ENCODE peak calls at places on chromosomes 3 and 15, in six cellular contexts. P is B cell; M is CD8-positive, alpha-beta T cell; Y is foreskin fibroblast; J is GM13977; A is thoracic aorta. I is an unnamed sample.

GRCh38 chr3:54917862-54918261 is 10.0 kb downstream of the LRTM1 start:
- DNase-seq in P (no peak), M (no peak), Y (no peak), J (no peak), A (no peak), I (no peak)

GRCh38 chr15:45023659-45024320 is 795 bp downstream of the SORD start:
- DNase-seq in P (no peak), M (no peak), Y (peak), J (no peak), A (no peak), I (no peak)

GRCh38 chr3:197736010-197736490 is 654 bp downstream of the RUBCN start:
- DNase-seq in P (peak), M (no peak), Y (no peak), J (peak), A (no peak), I (no peak)

GRCh38 chr15:39744334-39745103 is 38.1 kb downstream of the FSIP1 start:
- DNase-seq in P (no peak), M (no peak), Y (no peak), J (no peak), A (no peak), I (no peak)

GRCh38 chr3:186847437-186847836 is 4.9 kb downstream of the ADIPOQ start:
- DNase-seq in P (no peak), M (no peak), Y (no peak), J (no peak), A (no peak), I (no peak)

GRCh38 chr3:186589115-186589514 is 18.6 kb downstream of the DNAJB11 start:
- DNase-seq in P (no peak), M (no peak), Y (peak), J (no peak), A (no peak), I (no peak)

GRCh38 chr3:112793311-112794081 is 53.2 kb downstream of the CD200R1L start:
- DNase-seq in P (no peak), M (no peak), Y (no peak), J (no peak), A (no peak), I (no peak)

GRCh38 chr3:69646287-69647067 is 92.8 kb upstream of the MITF start:
- DNase-seq in P (no peak), M (no peak), Y (no peak), J (no peak), A (no peak), I (no peak)

GRCh38 chr3:66989860-66990696 is 8.0 kb upstream of the KBTBD8 start:
- DNase-seq in P (peak), M (no peak), Y (no peak), J (peak), A (no peak), I (no peak)

GRCh38 chr15:29844290-29844903 is 22.1 kb upstream of the TJP1 start:
- DNase-seq in P (no peak), M (no peak), Y (peak), J (no peak), A (no peak), I (no peak)

GRCh38 chr3:42292009-42292408 is 26.0 kb upstream of the CCK start:
- DNase-seq in P (no peak), M (no peak), Y (no peak), J (no peak), A (no peak), I (no peak)

GRCh38 chr3:125401402-125401801 is 26.3 kb upstream of the ZNF148 start:
- DNase-seq in P (no peak), M (no peak), Y (peak), J (no peak), A (no peak), I (no peak)

GRCh38 chr3:186953011-186953487 is 22.7 kb downstream of the ST6GAL1 start:
- DNase-seq in P (no peak), M (no peak), Y (no peak), J (no peak), A (no peak), I (no peak)

GRCh38 chr3:167886690-167887089 is 151.2 kb downstream of the SERPINI1 start:
- DNase-seq in P (no peak), M (no peak), Y (no peak), J (no peak), A (no peak), I (no peak)

GRCh38 chr15:93719941-93720351 is 511.4 kb upstream of the MCTP2 start:
- DNase-seq in P (no peak), M (no peak), Y (no peak), J (no peak), A (no peak), I (no peak)

GRCh38 chr3:50503504-50503903 is at the start of gene CACNA2D2:
- DNase-seq in P (peak), M (peak), Y (no peak), J (peak), A (no peak), I (no peak)

GRCh38 chr15:84865074-84865569 is 19.3 kb upstream of the SLC28A1 start:
- DNase-seq in P (no peak), M (no peak), Y (no peak), J (no peak), A (no peak), I (no peak)

GRCh38 chr3:192992346-192992745 is 74.7 kb upstream of the MB21D2 start:
- DNase-seq in P (no peak), M (no peak), Y (no peak), J (no peak), A (no peak), I (no peak)

GRCh38 chr15:86555939-86556725 is 476.5 kb downstream of the AGBL1 start:
- DNase-seq in P (no peak), M (no peak), Y (no peak), J (no peak), A (no peak), I (no peak)

GRCh38 chr3:112293368-112294321 is at the start of gene SLC9C1:
- DNase-seq in P (peak), M (no peak), Y (peak), J (peak), A (no peak), I (peak)

GRCh38 chr3:11482024-11482423 is 161.7 kb downstream of the VGLL4 start:
- DNase-seq in P (no peak), M (no peak), Y (no peak), J (no peak), A (no peak), I (no peak)

GRCh38 chr3:53109190-53109589 is 21.0 kb downstream of the RFT1 start:
- DNase-seq in P (no peak), M (no peak), Y (peak), J (no peak), A (no peak), I (peak)

GRCh38 chr3:107942244-107942643 is 148.6 kb downstream of the CD47 start:
- DNase-seq in P (no peak), M (no peak), Y (no peak), J (no peak), A (no peak), I (no peak)

GRCh38 chr15:42591238-42591936 is 16.0 kb downstream of the STARD9 start:
- DNase-seq in P (no peak), M (no peak), Y (peak), J (no peak), A (no peak), I (no peak)

GRCh38 chr3:28916713-28917499 is 364.0 kb upstream of the RBMS3 start:
- DNase-seq in P (peak), M (no peak), Y (peak), J (peak), A (peak), I (peak)
- TF ChIP-seq CTCF in P (no peak), M (no peak), Y (peak), J (peak), A (peak), I (peak)

GRCh38 chr15:77889009-77889806 is 188.3 kb downstream of the TBC1D2B start:
- DNase-seq in P (no peak), M (no peak), Y (no peak), J (no peak), A (no peak), I (no peak)
- TF ChIP-seq CTCF in P (no peak), M (no peak), Y (no peak), J (no peak), A (no peak), I (no peak)

DNA sequence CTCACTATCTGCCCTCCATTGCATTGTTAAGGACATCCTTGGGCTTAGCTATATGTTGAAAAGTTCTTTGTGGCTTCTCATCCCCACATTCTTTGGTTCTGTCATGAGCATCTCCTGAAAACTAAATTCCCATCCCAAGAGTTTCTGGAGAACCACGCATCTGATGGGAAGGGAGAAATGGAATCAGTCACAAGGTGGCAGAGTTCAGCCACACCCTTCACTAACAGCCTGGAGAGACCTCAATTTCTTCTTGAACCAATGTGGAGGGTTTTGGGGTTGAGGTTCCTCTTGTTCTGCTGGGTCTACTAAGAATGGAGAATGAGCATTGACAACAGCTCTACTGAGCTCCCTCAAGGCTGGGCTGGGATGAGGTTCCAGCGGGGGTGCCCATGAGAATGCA is 15.6 kb upstream of the MAGEL2 start:
- DNase-seq in P (no peak), M (no peak), Y (no peak), J (no peak), A (no peak), I (no peak)
- TF ChIP-seq CTCF in P (no peak), M (no peak), Y (no peak), J (no peak), A (no peak), I (no peak)

GRCh38 chr3:72725229-72725628 is 123.0 kb downstream of the SHQ1 start:
- DNase-seq in P (no peak), M (no peak), Y (no peak), J (no peak), A (no peak), I (no peak)

GRCh38 chr3:72721696-72722381 is 126.4 kb downstream of the SHQ1 start:
- DNase-seq in P (no peak), M (no peak), Y (no peak), J (no peak), A (no peak), I (no peak)

GRCh38 chr3:72719137-72719536 is 129.1 kb downstream of the SHQ1 start:
- DNase-seq in P (no peak), M (no peak), Y (no peak), J (no peak), A (no peak), I (no peak)

GRCh38 chr3:72724070-72724469 is 124.2 kb downstream of the SHQ1 start:
- DNase-seq in P (no peak), M (no peak), Y (no peak), J (no peak), A (no peak), I (no peak)

GRCh38 chr3:72722930-72723726 is 125.1 kb downstream of the SHQ1 start:
- DNase-seq in P (no peak), M (no peak), Y (peak), J (peak), A (no peak), I (peak)
- TF ChIP-seq CTCF in P (no peak), M (no peak), Y (no peak), J (no peak), A (no peak), I (no peak)

GRCh38 chr3:88318067-88318466 is 168.3 kb downstream of the C3orf38 start:
- DNase-seq in P (no peak), M (no peak), Y (no peak), J (no peak), A (no peak), I (no peak)
- TF ChIP-seq CTCF in P (no peak), M (no peak), Y (no peak), J (no peak), A (no peak), I (no peak)

GRCh38 chr15:35206060-35206675 is 121.1 kb upstream of the NANOGP8 start:
- DNase-seq in P (no peak), M (no peak), Y (peak), J (peak), A (no peak), I (no peak)
- TF ChIP-seq CTCF in P (peak), M (no peak), Y (no peak), J (peak), A (no peak), I (peak)

GRCh38 chr15:52076889-52077781 is 35.4 kb downstream of the BCL2L10 start:
- DNase-seq in P (no peak), M (no peak), Y (peak), J (no peak), A (no peak), I (no peak)
- TF ChIP-seq CTCF in P (no peak), M (no peak), Y (no peak), J (peak), A (no peak), I (peak)

I was measured in AG09319.